ENCODE peak calls at places on chromosome 14, in eight cellular contexts. Y, Q, P, J, T, K, L and E are unnamed samples.

GRCh38 chr14:60249321-60250251 is 565 bp downstream of the PPM1A start:
- DNase-seq in Y (peak), Q (peak), P (peak), J (peak), T (no peak), K (peak), L (peak), E (no peak)

GRCh38 chr14:104546021-104546491 is 33.5 kb upstream of the C14orf180 start:
- DNase-seq in Y (no peak), Q (no peak), P (no peak), J (no peak), T (no peak), K (no peak), L (no peak), E (no peak)

GRCh38 chr14:105096206-105096875 is 31.1 kb upstream of the GPR132 start:
- DNase-seq in Y (no peak), Q (no peak), P (no peak), J (no peak), T (no peak), K (no peak), L (no peak), E (no peak)

GRCh38 chr14:97757491-97757890 is 960.3 kb downstream of the VRK1 start:
- DNase-seq in Y (no peak), Q (no peak), P (no peak), J (no peak), T (no peak), K (no peak), L (no peak), E (no peak)

GRCh38 chr14:34785223-34786006 is 71.0 kb upstream of the CFL2 start:
- DNase-seq in Y (no peak), Q (no peak), P (no peak), J (no peak), T (no peak), K (no peak), L (no peak), E (no peak)

GRCh38 chr14:74800780-74801179 is 37.7 kb downstream of the YLPM1 start:
- DNase-seq in Y (no peak), Q (no peak), P (no peak), J (no peak), T (no peak), K (no peak), L (no peak), E (no peak)

GRCh38 chr14:49879683-49880204 is 13.1 kb upstream of the ARF6 start:
- DNase-seq in Y (peak), Q (peak), P (peak), J (peak), T (peak), K (peak), L (no peak), E (no peak)

GRCh38 chr14:92348154-92348553 is 25.2 kb downstream of the SLC24A4 start:
- DNase-seq in Y (no peak), Q (no peak), P (peak), J (no peak), T (no peak), K (peak), L (no peak), E (no peak)

GRCh38 chr14:42804146-42804545 is 1197.5 kb downstream of the LRFN5 start:
- DNase-seq in Y (no peak), Q (no peak), P (no peak), J (no peak), T (no peak), K (no peak), L (no peak), E (no peak)

GRCh38 chr14:105938055-105938863 is 411.9 kb downstream of the TMEM121 start:
- DNase-seq in Y (no peak), Q (no peak), P (no peak), J (no peak), T (no peak), K (peak), L (no peak), E (no peak)

GRCh38 chr14:88955470-88955869 is 131.0 kb downstream of the TTC8 start:
- DNase-seq in Y (no peak), Q (no peak), P (no peak), J (no peak), T (no peak), K (no peak), L (no peak), E (no peak)

GRCh38 chr14:61514927-61515326 is 180.4 kb upstream of the HIF1A start:
- DNase-seq in Y (no peak), Q (no peak), P (no peak), J (no peak), T (no peak), K (no peak), L (no peak), E (no peak)